ENCODE peak calls at places on chromosome 11, in nine cellular contexts. One of them, this sample, is unnamed.

GRCh38 chr11:46381046-46381835 is at the start of gene MDK:
- DNase-seq in coronary artery: no peak
- DNase-seq in dorsolateral prefrontal cortex: no peak
- DNase-seq in adrenal gland: no peak
- DNase-seq in psoas muscle: peak
- DNase-seq in left ventricle myocardium inferior: no peak
- DNase-seq in pancreas: no peak
- DNase-seq in CD8-positive, alpha-beta T cell: no peak
- DNase-seq in mammary epithelial cell: no peak
- DNase-seq in this sample: no peak

GRCh38 chr11:115924744-115925567 is 420.7 kb upstream of the CADM1 start:
- DNase-seq in mammary epithelial cell: peak
- DNase-seq in dorsolateral prefrontal cortex: no peak
- DNase-seq in pancreas: no peak
- DNase-seq in psoas muscle: no peak
- DNase-seq in left ventricle myocardium inferior: no peak
- DNase-seq in coronary artery: no peak
- DNase-seq in CD8-positive, alpha-beta T cell: no peak
- DNase-seq in adrenal gland: no peak
- DNase-seq in this sample: no peak

GRCh38 chr11:656866-657265 is 19.8 kb downstream of the DRD4 start:
- DNase-seq in coronary artery: no peak
- DNase-seq in mammary epithelial cell: no peak
- DNase-seq in adrenal gland: no peak
- DNase-seq in psoas muscle: no peak
- DNase-seq in CD8-positive, alpha-beta T cell: no peak
- DNase-seq in pancreas: no peak
- DNase-seq in dorsolateral prefrontal cortex: no peak
- DNase-seq in left ventricle myocardium inferior: no peak
- DNase-seq in this sample: no peak

GRCh38 chr11:1770528-1770927 is 6.8 kb upstream of the CTSD start:
- DNase-seq in coronary artery: peak
- DNase-seq in adrenal gland: no peak
- DNase-seq in CD8-positive, alpha-beta T cell: no peak
- DNase-seq in left ventricle myocardium inferior: no peak
- DNase-seq in mammary epithelial cell: peak
- DNase-seq in psoas muscle: peak
- DNase-seq in dorsolateral prefrontal cortex: no peak
- DNase-seq in pancreas: peak
- DNase-seq in this sample: no peak

GRCh38 chr11:62546244-62546936 is at the start of gene AHNAK:
- DNase-seq in pancreas: peak
- DNase-seq in psoas muscle: peak
- DNase-seq in CD8-positive, alpha-beta T cell: peak
- DNase-seq in adrenal gland: peak
- DNase-seq in mammary epithelial cell: peak
- DNase-seq in coronary artery: peak
- DNase-seq in left ventricle myocardium inferior: peak
- DNase-seq in dorsolateral prefrontal cortex: no peak
- DNase-seq in this sample: no peak

GRCh38 chr11:8086001-8086479 is 5.0 kb downstream of the TUB start:
- DNase-seq in pancreas: no peak
- DNase-seq in left ventricle myocardium inferior: no peak
- DNase-seq in dorsolateral prefrontal cortex: peak
- DNase-seq in psoas muscle: no peak
- DNase-seq in adrenal gland: no peak
- DNase-seq in coronary artery: no peak
- DNase-seq in CD8-positive, alpha-beta T cell: no peak
- DNase-seq in mammary epithelial cell: no peak
- DNase-seq in this sample: no peak

GRCh38 chr11:126487711-126488110 is 132.2 kb downstream of the ST3GAL4 start:
- DNase-seq in pancreas: no peak
- DNase-seq in psoas muscle: peak
- DNase-seq in left ventricle myocardium inferior: no peak
- DNase-seq in coronary artery: no peak
- DNase-seq in mammary epithelial cell: no peak
- DNase-seq in adrenal gland: no peak
- DNase-seq in dorsolateral prefrontal cortex: no peak
- DNase-seq in CD8-positive, alpha-beta T cell: no peak
- DNase-seq in this sample: no peak

GRCh38 chr11:123822022-123822421 is 15.9 kb upstream of the OR6M1 start:
- DNase-seq in CD8-positive, alpha-beta T cell: no peak
- DNase-seq in mammary epithelial cell: no peak
- DNase-seq in adrenal gland: no peak
- DNase-seq in psoas muscle: no peak
- DNase-seq in dorsolateral prefrontal cortex: no peak
- DNase-seq in coronary artery: no peak
- DNase-seq in pancreas: peak
- DNase-seq in left ventricle myocardium inferior: no peak
- DNase-seq in this sample: no peak

GRCh38 chr11:131064373-131064991 is 148.2 kb upstream of the SNX19 start:
- DNase-seq in pancreas: no peak
- DNase-seq in left ventricle myocardium inferior: peak
- DNase-seq in mammary epithelial cell: peak
- DNase-seq in dorsolateral prefrontal cortex: peak
- DNase-seq in CD8-positive, alpha-beta T cell: no peak
- DNase-seq in coronary artery: no peak
- DNase-seq in psoas muscle: peak
- DNase-seq in adrenal gland: peak
- DNase-seq in this sample: peak

GRCh38 chr11:47257518-47258316 is at the start of gene NR1H3:
- DNase-seq in left ventricle myocardium inferior: peak
- DNase-seq in psoas muscle: peak
- DNase-seq in CD8-positive, alpha-beta T cell: no peak
- DNase-seq in coronary artery: peak
- DNase-seq in pancreas: peak
- DNase-seq in mammary epithelial cell: peak
- DNase-seq in dorsolateral prefrontal cortex: no peak
- DNase-seq in adrenal gland: peak
- DNase-seq in this sample: peak

GRCh38 chr11:122069946-122070345 is 46.1 kb downstream of the BLID start:
- DNase-seq in left ventricle myocardium inferior: peak
- DNase-seq in adrenal gland: peak
- DNase-seq in pancreas: peak
- DNase-seq in psoas muscle: peak
- DNase-seq in mammary epithelial cell: peak
- DNase-seq in dorsolateral prefrontal cortex: peak
- DNase-seq in coronary artery: peak
- DNase-seq in CD8-positive, alpha-beta T cell: no peak
- DNase-seq in this sample: no peak

GRCh38 chr11:122751298-122752070 is 86.8 kb upstream of the CRTAM start:
- DNase-seq in psoas muscle: no peak
- DNase-seq in mammary epithelial cell: peak
- DNase-seq in dorsolateral prefrontal cortex: no peak
- DNase-seq in coronary artery: no peak
- DNase-seq in CD8-positive, alpha-beta T cell: no peak
- DNase-seq in left ventricle myocardium inferior: no peak
- DNase-seq in pancreas: no peak
- DNase-seq in adrenal gland: no peak
- DNase-seq in this sample: no peak

GRCh38 chr11:64372802-64373597 is 14.0 kb downstream of the RPS6KA4 start:
- DNase-seq in coronary artery: no peak
- DNase-seq in pancreas: no peak
- DNase-seq in adrenal gland: no peak
- DNase-seq in psoas muscle: no peak
- DNase-seq in dorsolateral prefrontal cortex: peak
- DNase-seq in mammary epithelial cell: no peak
- DNase-seq in left ventricle myocardium inferior: no peak
- DNase-seq in CD8-positive, alpha-beta T cell: no peak
- DNase-seq in this sample: peak

GRCh38 chr11:47980093-47980906 is at the start of gene PTPRJ:
- DNase-seq in mammary epithelial cell: peak
- DNase-seq in coronary artery: no peak
- DNase-seq in left ventricle myocardium inferior: peak
- DNase-seq in psoas muscle: peak
- DNase-seq in dorsolateral prefrontal cortex: peak
- DNase-seq in CD8-positive, alpha-beta T cell: peak
- DNase-seq in pancreas: peak
- DNase-seq in adrenal gland: peak
- DNase-seq in this sample: peak

GRCh38 chr11:70111269-70112016 is 33.3 kb downstream of the ANO1 start:
- DNase-seq in left ventricle myocardium inferior: peak
- DNase-seq in coronary artery: no peak
- DNase-seq in dorsolateral prefrontal cortex: no peak
- DNase-seq in adrenal gland: peak
- DNase-seq in mammary epithelial cell: no peak
- DNase-seq in CD8-positive, alpha-beta T cell: no peak
- DNase-seq in psoas muscle: peak
- DNase-seq in pancreas: peak
- DNase-seq in this sample: no peak

GRCh38 chr11:14054708-14055107 is 92.2 kb downstream of the SPON1 start:
- DNase-seq in dorsolateral prefrontal cortex: peak
- DNase-seq in CD8-positive, alpha-beta T cell: no peak
- DNase-seq in mammary epithelial cell: peak
- DNase-seq in left ventricle myocardium inferior: peak
- DNase-seq in coronary artery: no peak
- DNase-seq in adrenal gland: no peak
- DNase-seq in psoas muscle: peak
- DNase-seq in pancreas: peak
- DNase-seq in this sample: no peak

GRCh38 chr11:104665631-104666030 is 232.6 kb downstream of the CASP12 start:
- DNase-seq in psoas muscle: no peak
- DNase-seq in left ventricle myocardium inferior: no peak
- DNase-seq in mammary epithelial cell: no peak
- DNase-seq in coronary artery: no peak
- DNase-seq in dorsolateral prefrontal cortex: no peak
- DNase-seq in adrenal gland: no peak
- DNase-seq in CD8-positive, alpha-beta T cell: no peak
- DNase-seq in pancreas: no peak
- DNase-seq in this sample: no peak

GRCh38 chr11:47617417-47617809 is 23.2 kb upstream of the C1QTNF4 start:
- DNase-seq in dorsolateral prefrontal cortex: no peak
- DNase-seq in adrenal gland: no peak
- DNase-seq in pancreas: no peak
- DNase-seq in left ventricle myocardium inferior: no peak
- DNase-seq in coronary artery: no peak
- DNase-seq in psoas muscle: no peak
- DNase-seq in CD8-positive, alpha-beta T cell: no peak
- DNase-seq in mammary epithelial cell: no peak
- DNase-seq in this sample: no peak

GRCh38 chr11:73237471-73238290 is 19.6 kb downstream of the P2RY2 start:
- DNase-seq in CD8-positive, alpha-beta T cell: no peak
- DNase-seq in psoas muscle: peak
- DNase-seq in coronary artery: no peak
- DNase-seq in left ventricle myocardium inferior: no peak
- DNase-seq in pancreas: no peak
- DNase-seq in dorsolateral prefrontal cortex: peak
- DNase-seq in adrenal gland: peak
- DNase-seq in mammary epithelial cell: no peak
- DNase-seq in this sample: no peak

GRCh38 chr11:11279956-11280689 is 72.9 kb downstream of the CSNK2A3 start:
- DNase-seq in dorsolateral prefrontal cortex: no peak
- DNase-seq in adrenal gland: no peak
- DNase-seq in pancreas: no peak
- DNase-seq in CD8-positive, alpha-beta T cell: no peak
- DNase-seq in psoas muscle: no peak
- DNase-seq in left ventricle myocardium inferior: no peak
- DNase-seq in coronary artery: peak
- DNase-seq in mammary epithelial cell: no peak
- DNase-seq in this sample: no peak
- H3K27ac ChIP-seq in dorsolateral prefrontal cortex: no peak
- H3K27ac ChIP-seq in adrenal gland: no peak
- H3K27ac ChIP-seq in pancreas: no peak
- H3K27ac ChIP-seq in CD8-positive, alpha-beta T cell: no peak
- H3K27ac ChIP-seq in psoas muscle: no peak
- H3K27ac ChIP-seq in left ventricle myocardium inferior: peak
- H3K27ac ChIP-seq in coronary artery: no peak
- H3K27ac ChIP-seq in mammary epithelial cell: no peak
- H3K27ac ChIP-seq in this sample: no peak

GRCh38 chr11:102447193-102447592 is 5.4 kb downstream of the TMEM123 start:
- DNase-seq in pancreas: no peak
- DNase-seq in dorsolateral prefrontal cortex: no peak
- DNase-seq in coronary artery: no peak
- DNase-seq in mammary epithelial cell: no peak
- DNase-seq in psoas muscle: no peak
- DNase-seq in left ventricle myocardium inferior: no peak
- DNase-seq in adrenal gland: no peak
- DNase-seq in CD8-positive, alpha-beta T cell: no peak
- DNase-seq in this sample: no peak
- H3K27ac ChIP-seq in pancreas: no peak
- H3K27ac ChIP-seq in dorsolateral prefrontal cortex: no peak
- H3K27ac ChIP-seq in coronary artery: no peak
- H3K27ac ChIP-seq in mammary epithelial cell: no peak
- H3K27ac ChIP-seq in psoas muscle: no peak
- H3K27ac ChIP-seq in left ventricle myocardium inferior: peak
- H3K27ac ChIP-seq in adrenal gland: no peak
- H3K27ac ChIP-seq in CD8-positive, alpha-beta T cell: no peak
- H3K27ac ChIP-seq in this sample: no peak

GRCh38 chr11:119116601-119117000 is 4.8 kb upstream of the HINFP start:
- DNase-seq in coronary artery: peak
- DNase-seq in psoas muscle: no peak
- DNase-seq in CD8-positive, alpha-beta T cell: no peak
- DNase-seq in adrenal gland: no peak
- DNase-seq in dorsolateral prefrontal cortex: no peak
- DNase-seq in left ventricle myocardium inferior: no peak
- DNase-seq in pancreas: no peak
- DNase-seq in mammary epithelial cell: no peak
- DNase-seq in this sample: no peak
- H3K27ac ChIP-seq in coronary artery: peak
- H3K27ac ChIP-seq in psoas muscle: no peak
- H3K27ac ChIP-seq in CD8-positive, alpha-beta T cell: peak
- H3K27ac ChIP-seq in adrenal gland: peak
- H3K27ac ChIP-seq in dorsolateral prefrontal cortex: peak
- H3K27ac ChIP-seq in left ventricle myocardium inferior: peak
- H3K27ac ChIP-seq in pancreas: no peak
- H3K27ac ChIP-seq in mammary epithelial cell: no peak
- H3K27ac ChIP-seq in this sample: peak

GRCh38 chr11:19876750-19877149 is 164.1 kb downstream of the NAV2 start:
- DNase-seq in left ventricle myocardium inferior: no peak
- DNase-seq in psoas muscle: no peak
- DNase-seq in pancreas: no peak
- DNase-seq in adrenal gland: no peak
- DNase-seq in CD8-positive, alpha-beta T cell: no peak
- DNase-seq in mammary epithelial cell: no peak
- DNase-seq in coronary artery: no peak
- DNase-seq in dorsolateral prefrontal cortex: no peak
- DNase-seq in this sample: no peak

GRCh38 chr11:19880088-19880345 is 167.4 kb downstream of the NAV2 start:
- DNase-seq in left ventricle myocardium inferior: no peak
- DNase-seq in psoas muscle: no peak
- DNase-seq in mammary epithelial cell: no peak
- DNase-seq in adrenal gland: no peak
- DNase-seq in pancreas: no peak
- DNase-seq in dorsolateral prefrontal cortex: no peak
- DNase-seq in coronary artery: no peak
- DNase-seq in CD8-positive, alpha-beta T cell: no peak
- DNase-seq in this sample: no peak

GRCh38 chr11:19881185-19881584 is 168.5 kb downstream of the NAV2 start:
- DNase-seq in psoas muscle: no peak
- DNase-seq in dorsolateral prefrontal cortex: no peak
- DNase-seq in CD8-positive, alpha-beta T cell: no peak
- DNase-seq in adrenal gland: no peak
- DNase-seq in pancreas: no peak
- DNase-seq in coronary artery: no peak
- DNase-seq in left ventricle myocardium inferior: no peak
- DNase-seq in mammary epithelial cell: no peak
- DNase-seq in this sample: no peak

GRCh38 chr11:19878520-19878919 is 165.9 kb downstream of the NAV2 start:
- DNase-seq in adrenal gland: no peak
- DNase-seq in CD8-positive, alpha-beta T cell: no peak
- DNase-seq in pancreas: no peak
- DNase-seq in left ventricle myocardium inferior: no peak
- DNase-seq in dorsolateral prefrontal cortex: no peak
- DNase-seq in mammary epithelial cell: no peak
- DNase-seq in psoas muscle: no peak
- DNase-seq in coronary artery: no peak
- DNase-seq in this sample: no peak

GRCh38 chr11:19879309-19880087 is 166.9 kb downstream of the NAV2 start:
- DNase-seq in CD8-positive, alpha-beta T cell: no peak
- DNase-seq in dorsolateral prefrontal cortex: no peak
- DNase-seq in coronary artery: no peak
- DNase-seq in mammary epithelial cell: no peak
- DNase-seq in left ventricle myocardium inferior: peak
- DNase-seq in psoas muscle: no peak
- DNase-seq in pancreas: no peak
- DNase-seq in adrenal gland: no peak
- DNase-seq in this sample: peak
- H3K27ac ChIP-seq in CD8-positive, alpha-beta T cell: no peak
- H3K27ac ChIP-seq in dorsolateral prefrontal cortex: peak
- H3K27ac ChIP-seq in coronary artery: no peak
- H3K27ac ChIP-seq in mammary epithelial cell: no peak
- H3K27ac ChIP-seq in left ventricle myocardium inferior: no peak
- H3K27ac ChIP-seq in psoas muscle: no peak
- H3K27ac ChIP-seq in pancreas: no peak
- H3K27ac ChIP-seq in adrenal gland: no peak
- H3K27ac ChIP-seq in this sample: no peak

This sample was measured in substantia nigra.